ENCODE peak calls at places on chromosomes 16 and 17, in five cellular contexts. H, Y, B, C and D are unnamed samples.

GRCh38 chr17:65627892-65628622 is 66.6 kb upstream of the AXIN2 start:
- DNase-seq in H (peak), Y (no peak), B (peak), C (no peak), D (no peak)

GRCh38 chr16:81699596-81699995 is 79.5 kb upstream of the PLCG2 start:
- DNase-seq in H (no peak), Y (no peak), B (no peak), C (no peak), D (no peak)

GRCh38 chr17:61617261-61617660 is 26.2 kb upstream of the NACA2 start:
- DNase-seq in H (no peak), Y (no peak), B (peak), C (no peak), D (no peak)

GRCh38 chr16:53433509-53433908 is 762 bp upstream of the RBL2 start:
- DNase-seq in H (peak), Y (no peak), B (no peak), C (no peak), D (peak)

GRCh38 chr17:32015245-32016013 is 8.2 kb downstream of the LRRC37B start:
- DNase-seq in H (no peak), Y (no peak), B (peak), C (no peak), D (no peak)

GRCh38 chr16:75099738-75100615 is 16.6 kb downstream of the LDHD start:
- DNase-seq in H (no peak), Y (no peak), B (no peak), C (no peak), D (no peak)

GRCh38 chr16:8346291-8346690 is 244.0 kb downstream of the TMEM114 start:
- DNase-seq in H (no peak), Y (peak), B (no peak), C (no peak), D (peak)

GRCh38 chr17:39834017-39834416 is 30.1 kb downstream of the IKZF3 start:
- DNase-seq in H (no peak), Y (no peak), B (no peak), C (no peak), D (no peak)

GRCh38 chr17:1110844-1111598 is 68.8 kb downstream of the ABR start:
- DNase-seq in H (peak), Y (peak), B (peak), C (peak), D (no peak)

GRCh38 chr17:10073026-10073425 is 125.4 kb downstream of the GAS7 start:
- DNase-seq in H (peak), Y (no peak), B (no peak), C (peak), D (no peak)

GRCh38 chr16:8866884-8867482 is 1.8 kb downstream of the CARHSP1 start:
- DNase-seq in H (no peak), Y (no peak), B (no peak), C (no peak), D (peak)

GRCh38 chr17:1617620-1618174 is 10.9 kb downstream of the SLC43A2 start:
- DNase-seq in H (no peak), Y (no peak), B (peak), C (peak), D (no peak)

GRCh38 chr17:38565853-38566665 is 39.7 kb downstream of the SRCIN1 start:
- DNase-seq in H (no peak), Y (no peak), B (no peak), C (no peak), D (no peak)
- TF ChIP-seq EZH2 in H (no peak), Y (peak), B (no peak), C (peak), D (no peak)

GRCh38 chr17:67544364-67544763 is 167.3 kb downstream of the PITPNC1 start:
- DNase-seq in H (no peak), Y (no peak), B (no peak), C (no peak), D (no peak)
- TF ChIP-seq CTCF in H (no peak), Y (no peak), B (no peak), C (no peak), D (no peak)

GRCh38 chr16:86825631-86826030 is 247.3 kb downstream of the FOXL1 start:
- DNase-seq in H (no peak), Y (no peak), B (no peak), C (no peak), D (no peak)

GRCh38 chr16:86827521-86827920 is 249.2 kb downstream of the FOXL1 start:
- DNase-seq in H (no peak), Y (no peak), B (no peak), C (no peak), D (no peak)

GRCh38 chr16:86826931-86827330 is 248.6 kb downstream of the FOXL1 start:
- DNase-seq in H (no peak), Y (no peak), B (no peak), C (no peak), D (peak)

GRCh38 chr16:86828653-86829052 is 250.3 kb downstream of the FOXL1 start:
- DNase-seq in H (no peak), Y (no peak), B (no peak), C (no peak), D (no peak)

DNA sequence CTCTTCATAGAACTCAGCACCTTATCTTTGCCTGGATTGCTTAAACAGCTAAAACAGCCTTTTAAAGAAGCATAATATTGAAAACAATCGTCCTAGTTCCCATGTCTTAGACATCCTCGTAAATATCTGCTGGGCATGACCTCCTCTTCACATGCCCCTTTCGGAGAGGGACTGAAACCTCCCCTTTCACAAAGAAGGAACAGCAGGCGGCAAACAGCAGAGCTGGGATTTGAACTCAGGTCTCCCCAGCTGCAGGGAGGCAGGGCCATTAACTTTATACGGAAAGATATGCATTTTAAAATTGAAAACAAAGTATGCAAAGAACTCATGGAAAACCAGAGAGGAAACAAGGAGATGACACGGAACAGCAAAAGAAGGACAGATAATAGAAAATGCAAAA is 249.9 kb downstream of the FOXL1 start:
- DNase-seq in H (no peak), Y (no peak), B (no peak), C (no peak), D (no peak)
- TF ChIP-seq EZH2 in H (no peak), Y (no peak), B (no peak), C (no peak), D (no peak)

GRCh38 chr16:56763305-56763916 is 33.5 kb downstream of the NUP93 start:
- DNase-seq in H (no peak), Y (no peak), B (no peak), C (no peak), D (no peak)
- TF ChIP-seq CTCF in H (no peak), Y (no peak), B (no peak), C (no peak), D (no peak)

DNA sequence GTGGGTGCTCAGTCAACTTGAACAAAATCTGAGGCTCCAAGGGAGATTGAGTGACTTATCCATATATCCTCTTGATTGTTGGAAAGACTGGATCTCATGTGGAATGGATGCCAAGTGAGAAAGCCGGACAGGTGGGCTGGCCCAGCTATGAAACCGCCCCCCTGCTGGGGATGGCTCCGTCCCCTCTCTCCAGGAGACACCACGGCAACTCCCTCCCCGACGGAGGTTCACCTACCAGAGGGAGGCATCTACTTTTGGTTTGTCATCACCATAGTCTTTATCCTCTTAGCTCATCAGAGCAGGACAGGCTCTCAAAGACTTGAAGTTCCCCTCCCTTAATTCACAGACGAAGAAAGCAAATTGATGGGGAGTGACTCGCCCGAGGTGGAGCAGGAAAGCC is 1.8 kb upstream of the ALG1 start:
- DNase-seq in H (no peak), Y (no peak), B (no peak), C (no peak), D (no peak)
- TF ChIP-seq EZH2 in H (no peak), Y (no peak), B (no peak), C (no peak), D (no peak)

GRCh38 chr16:66427451-66427860 is 361 bp downstream of the BEAN1 start:
- DNase-seq in H (no peak), Y (no peak), B (no peak), C (no peak), D (no peak)

GRCh38 chr16:66425651-66426050 is 1.4 kb upstream of the BEAN1 start:
- DNase-seq in H (no peak), Y (no peak), B (no peak), C (no peak), D (no peak)

GRCh38 chr16:66426112-66427035 is 721 bp upstream of the BEAN1 start:
- DNase-seq in H (no peak), Y (peak), B (no peak), C (no peak), D (peak)

GRCh38 chr16:66427871-66428681 is 981 bp downstream of the BEAN1 start:
- DNase-seq in H (no peak), Y (peak), B (no peak), C (no peak), D (peak)

DNA sequence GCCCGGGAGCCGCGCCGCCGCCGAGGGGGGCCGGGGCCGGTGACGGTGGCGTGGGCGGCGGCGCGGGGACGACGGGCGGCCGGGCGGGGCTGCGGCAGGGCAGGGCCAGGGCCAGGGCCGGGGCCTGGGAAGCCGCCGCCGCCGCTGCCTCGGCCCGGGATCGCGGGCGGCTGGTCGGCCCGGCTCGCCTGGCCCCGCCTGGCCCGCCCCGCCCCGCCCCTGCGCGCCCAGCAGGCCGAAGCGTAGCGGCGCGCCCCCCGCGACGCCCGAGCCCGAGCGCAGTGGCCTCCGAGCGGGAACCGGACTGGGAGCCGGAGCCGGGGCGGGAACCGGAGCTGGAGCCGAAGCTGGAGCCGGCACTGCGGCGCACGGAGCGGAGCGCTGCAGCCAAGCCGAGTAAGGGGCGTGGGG is at the start of gene BEAN1:
- DNase-seq in H (no peak), Y (peak), B (no peak), C (no peak), D (peak)
- TF ChIP-seq CTCF in H (no peak), Y (no peak), B (no peak), C (no peak), D (no peak)